ENCODE peak calls at places on chromosomes 11 and 22, in eight cellular contexts. M is fibroblast of pulmonary artery, O is HFF-Myc, C is nephron progenitor cell, L is MM.1S, V is PC-9, F is SK-N-SH, Z is pancreas. N is an unnamed sample.

GRCh38 chr22:46378499-46379300 is 43.2 kb downstream of the TRMU start:
- DNase-seq in C (no peak), L (no peak), M (no peak), F (no peak), Z (peak), O (no peak), V (no peak), N (no peak)

GRCh38 chr22:10778296-10778814 is 4749.6 kb upstream of the OR11H1 start:
- DNase-seq in Z (no peak), V (no peak), O (no peak), F (no peak), L (no peak), M (no peak), C (no peak), N (peak)

GRCh38 chr22:38034278-38034882 is 22.8 kb upstream of the PICK1 start:
- DNase-seq in O (peak), F (peak), M (peak), Z (no peak), L (no peak), C (no peak), V (peak), N (no peak)

GRCh38 chr22:22043296-22044078 is 60.9 kb upstream of the TOP3B start:
- DNase-seq in F (no peak), Z (no peak), C (no peak), M (no peak), L (no peak), V (no peak), O (no peak), N (peak)

GRCh38 chr22:38652858-38653257 is 3.3 kb downstream of the FAM227A start:
- DNase-seq in L (peak), F (no peak), C (no peak), M (no peak), O (no peak), Z (no peak), V (no peak), N (no peak)

GRCh38 chr11:73951797-73952196 is 971 bp downstream of the DNAJB13 start:
- DNase-seq in M (no peak), Z (no peak), F (no peak), O (no peak), V (peak), C (no peak), L (no peak), N (no peak)

GRCh38 chr22:11360632-11361031 is 4167.4 kb upstream of the OR11H1 start:
- DNase-seq in Z (peak), C (no peak), V (no peak), M (no peak), F (no peak), O (no peak), L (no peak), N (no peak)

GRCh38 chr11:118870396-118871343 is 13.0 kb upstream of the CXCR5 start:
- DNase-seq in Z (peak), L (peak), M (peak), C (peak), O (no peak), F (peak), V (peak), N (no peak)

GRCh38 chr11:117837791-117838190 is 13.2 kb upstream of the FXYD2 start:
- DNase-seq in C (no peak), L (no peak), Z (no peak), V (no peak), M (no peak), F (no peak), O (no peak), N (no peak)

GRCh38 chr11:110355011-110355744 is 58.8 kb upstream of the RDX start:
- DNase-seq in Z (no peak), O (no peak), C (peak), L (no peak), V (no peak), F (no peak), M (no peak), N (no peak)

GRCh38 chr11:77374611-77375031 is 73.1 kb upstream of the GDPD4 start:
- DNase-seq in Z (no peak), O (no peak), F (no peak), C (no peak), M (no peak), L (no peak), V (no peak), N (no peak)

GRCh38 chr22:21044931-21045584 is 688 bp upstream of the LRRC74B start:
- DNase-seq in V (no peak), M (peak), Z (no peak), C (peak), O (no peak), F (peak), L (no peak), N (no peak)

GRCh38 chr22:17172172-17172833 is 13.2 kb upstream of the HDHD5 start:
- DNase-seq in C (peak), L (no peak), Z (peak), F (peak), V (no peak), M (no peak), O (no peak), N (no peak)

GRCh38 chr11:3832816-3833215 is 7.9 kb downstream of the RHOG start:
- DNase-seq in F (no peak), O (no peak), V (no peak), C (no peak), M (no peak), Z (no peak), L (no peak), N (no peak)

GRCh38 chr11:27553186-27553585 is 46.6 kb upstream of the LIN7C start:
- DNase-seq in M (no peak), O (no peak), V (no peak), L (no peak), C (no peak), F (no peak), Z (no peak), N (no peak)

GRCh38 chr11:1825039-1825740 is 9.6 kb upstream of the SYT8 start:
- DNase-seq in Z (peak), M (peak), F (no peak), V (no peak), O (no peak), C (peak), L (peak), N (peak)

GRCh38 chr11:63680842-63681207 is 475 bp upstream of the RTN3 start:
- DNase-seq in C (no peak), M (no peak), L (no peak), V (peak), Z (no peak), F (peak), O (no peak), N (peak)

GRCh38 chr11:82003671-82004148 is 730.0 kb downstream of the FAM181B start:
- DNase-seq in M (no peak), V (peak), Z (no peak), L (no peak), C (no peak), O (no peak), F (no peak), N (no peak)

GRCh38 chr22:45554040-45554406 is 51.3 kb downstream of the FBLN1 start:
- DNase-seq in Z (no peak), F (peak), M (no peak), L (peak), C (no peak), O (no peak), V (no peak), N (no peak)

GRCh38 chr11:72813740-72814138 is 472 bp upstream of the ATG16L2 start:
- DNase-seq in Z (peak), F (peak), L (peak), M (peak), O (no peak), V (peak), C (no peak), N (peak)

GRCh38 chr11:114762437-114762836 is 84.1 kb downstream of the NXPE2 start:
- DNase-seq in O (peak), M (peak), V (no peak), F (peak), Z (peak), C (peak), L (no peak), N (peak)

GRCh38 chr11:16169946-16170345 is 186.4 kb downstream of the SOX6 start:
- DNase-seq in O (no peak), C (no peak), F (peak), M (no peak), V (no peak), Z (no peak), L (no peak), N (no peak)

GRCh38 chr22:28075260-28075981 is 156.4 kb upstream of the PITPNB start:
- DNase-seq in C (no peak), O (peak), F (no peak), M (peak), Z (no peak), L (no peak), V (no peak), N (no peak)

GRCh38 chr11:70769106-70769505 is 370.8 kb downstream of the CTTN start:
- DNase-seq in F (no peak), Z (no peak), M (no peak), O (no peak), V (peak), L (no peak), C (no peak), N (no peak)

GRCh38 chr11:111696556-111696955 is 69.6 kb downstream of the PPP2R1B start:
- DNase-seq in O (no peak), Z (no peak), F (no peak), M (peak), C (no peak), L (no peak), V (no peak), N (no peak)

GRCh38 chr22:21652547-21653545 is 10.7 kb downstream of the SDF2L1 start:
- DNase-seq in C (peak), F (no peak), Z (no peak), V (no peak), M (no peak), L (no peak), O (no peak), N (no peak)

GRCh38 chr22:29457730-29458129 is 19.3 kb downstream of the RFPL1 start:
- DNase-seq in L (peak), V (no peak), Z (no peak), C (peak), F (peak), O (peak), M (peak), N (peak)

GRCh38 chr22:43798492-43798891 is 13.6 kb downstream of the EFCAB6 start:
- DNase-seq in V (no peak), M (no peak), O (no peak), Z (no peak), F (no peak), L (no peak), C (no peak), N (peak)

GRCh38 chr11:963852-964251 is 38.2 kb downstream of the AP2A2 start:
- DNase-seq in O (no peak), M (no peak), L (no peak), C (no peak), F (no peak), V (no peak), Z (no peak), N (no peak)

GRCh38 chr11:93072236-93072635 is 102.8 kb downstream of the MTNR1B start:
- DNase-seq in O (no peak), L (no peak), V (no peak), C (no peak), Z (no peak), F (no peak), M (no peak), N (no peak)

GRCh38 chr11:64743591-64744543 is at the start of gene RASGRP2:
- DNase-seq in O (no peak), L (no peak), Z (peak), F (peak), C (peak), V (no peak), M (peak), N (peak)
- TF ChIP-seq CTCF in O (peak), L (peak), Z (no peak), F (peak), C (peak), V (peak), M (peak), N (peak)

DNA sequence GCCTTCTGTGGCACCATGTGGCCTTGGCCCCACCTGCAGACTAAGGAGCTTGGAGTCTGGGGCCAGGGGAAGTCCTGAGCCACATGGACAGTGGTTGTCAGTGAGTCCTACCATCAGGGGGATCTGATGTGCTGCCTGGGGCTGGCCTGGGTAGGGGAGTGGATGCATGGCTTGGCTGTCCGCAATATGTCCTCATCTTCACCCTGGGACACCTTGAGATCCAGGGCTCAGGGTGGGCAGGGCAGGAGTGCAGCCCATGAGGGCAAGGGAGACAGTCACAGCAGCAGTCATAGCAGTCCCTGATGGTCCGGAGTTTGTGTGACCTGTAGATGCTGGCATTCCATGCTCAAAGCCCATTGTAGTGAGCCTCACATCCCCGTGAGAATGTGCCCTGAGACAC is 256.8 kb upstream of the B3GAT1 start:
- DNase-seq in V (no peak), M (no peak), F (no peak), Z (no peak), L (no peak), C (no peak), O (no peak), N (no peak)
- TF ChIP-seq CTCF in V (no peak), M (no peak), F (no peak), Z (no peak), L (no peak), C (no peak), O (no peak), N (no peak)

GRCh38 chr22:19537941-19538488 is 13.8 kb upstream of the CLDN5 start:
- DNase-seq in O (no peak), M (no peak), C (no peak), F (no peak), V (no peak), L (no peak), Z (no peak), N (no peak)

GRCh38 chr22:19533049-19533626 is 8.9 kb upstream of the CLDN5 start:
- DNase-seq in C (no peak), L (no peak), Z (no peak), F (no peak), M (no peak), V (no peak), O (no peak), N (no peak)

GRCh38 chr22:19533857-19534256 is 9.6 kb upstream of the CLDN5 start:
- DNase-seq in C (no peak), F (no peak), Z (no peak), V (no peak), O (no peak), M (no peak), L (no peak), N (no peak)

GRCh38 chr22:19535001-19535400 is 10.8 kb upstream of the CLDN5 start:
- DNase-seq in F (no peak), Z (no peak), M (no peak), V (no peak), C (no peak), O (no peak), L (no peak), N (no peak)

GRCh38 chr22:19536564-19536963 is 12.4 kb upstream of the CLDN5 start:
- DNase-seq in V (no peak), Z (no peak), L (no peak), C (no peak), M (no peak), F (no peak), O (no peak), N (no peak)
- TF ChIP-seq CTCF in V (no peak), Z (no peak), L (no peak), C (no peak), M (no peak), F (no peak), O (no peak), N (no peak)

DNA sequence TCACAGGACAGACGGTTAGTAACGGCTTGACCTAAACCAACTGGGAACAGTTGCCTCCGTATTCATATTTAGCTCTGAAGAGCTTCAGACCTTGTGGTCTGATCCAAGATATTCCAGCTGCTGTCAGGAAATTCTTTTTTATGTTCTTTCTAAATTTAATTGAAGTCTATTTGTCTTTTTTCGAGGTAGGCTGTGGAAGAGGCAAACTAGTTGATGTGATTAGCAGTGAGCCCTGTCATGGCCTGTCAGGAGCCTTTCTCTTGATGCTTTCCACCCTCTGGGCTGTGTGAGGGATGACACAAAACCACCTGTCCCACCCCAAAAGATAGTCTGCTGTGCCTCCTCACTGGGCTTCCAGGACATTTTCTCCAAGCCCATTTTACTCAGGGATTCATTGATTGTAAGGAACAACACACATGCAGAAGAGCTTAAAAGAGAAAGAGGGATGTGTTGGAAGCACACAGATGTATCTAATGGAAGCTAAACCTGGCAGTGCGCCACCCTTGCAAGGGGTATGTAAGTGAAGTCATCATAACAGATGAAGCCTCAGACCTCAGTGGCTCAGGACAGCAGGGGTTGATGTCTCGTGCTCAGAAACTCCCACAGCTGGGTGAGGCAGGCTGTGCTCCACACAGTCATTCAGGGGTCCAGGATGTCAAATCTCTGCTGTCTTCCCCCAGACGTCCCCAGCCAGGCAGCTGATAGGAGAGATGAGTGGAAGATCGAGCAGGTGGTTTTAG is 170.0 kb downstream of the NCAM1 start:
- DNase-seq in Z (no peak), M (no peak), F (no peak), O (no peak), V (no peak), C (no peak), L (no peak), N (no peak)
- TF ChIP-seq CTCF in Z (no peak), M (no peak), F (no peak), O (no peak), V (no peak), C (no peak), L (no peak), N (no peak)

DNA sequence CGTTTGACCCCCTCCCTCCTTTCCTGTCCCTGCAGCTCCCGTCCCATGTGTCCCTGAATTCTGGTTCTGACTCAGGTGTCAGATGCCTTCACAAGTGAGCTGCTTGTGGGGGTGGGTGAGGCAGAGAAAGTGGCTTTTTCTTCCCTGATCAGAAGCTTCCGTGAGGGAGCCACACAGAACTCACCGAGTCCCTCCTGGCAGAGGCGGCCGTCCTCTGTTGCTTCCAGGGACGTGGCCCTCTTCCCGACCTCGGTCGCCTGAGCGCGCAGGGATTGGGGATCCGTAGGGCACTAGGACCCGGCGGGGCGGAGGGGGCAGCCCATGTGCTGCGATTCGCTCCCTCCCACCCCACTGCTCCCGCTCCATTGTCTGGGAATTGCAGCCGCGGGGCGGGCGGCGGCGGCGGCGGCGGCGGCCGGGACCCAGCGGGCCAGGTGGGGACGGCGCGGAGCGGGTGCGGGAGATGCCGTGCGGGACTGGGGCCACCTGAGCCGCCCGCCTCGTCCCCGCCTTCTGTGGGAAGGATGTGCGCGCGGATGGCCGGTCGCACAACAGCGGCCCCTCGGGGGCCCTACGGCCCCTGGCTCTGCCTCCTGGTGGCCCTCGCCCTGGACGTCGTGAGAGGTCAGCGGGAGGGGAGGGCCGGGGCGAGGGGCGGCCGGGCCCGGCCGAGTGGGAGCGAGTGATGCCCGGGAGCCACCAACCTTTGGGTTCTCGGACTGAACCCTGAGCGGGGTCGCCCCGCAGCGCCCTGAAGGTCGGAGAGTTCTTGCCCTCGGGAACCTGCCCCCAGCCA is at the start of gene TMEM132A:
- DNase-seq in Z (peak), V (peak), C (peak), F (peak), M (peak), L (no peak), O (peak), N (peak)
- TF ChIP-seq CTCF in Z (no peak), V (no peak), C (no peak), F (no peak), M (no peak), L (no peak), O (no peak), N (no peak)

GRCh38 chr11:86745571-86745970 is 54.8 kb upstream of the PRSS23 start:
- DNase-seq in C (no peak), F (no peak), V (no peak), Z (no peak), O (no peak), L (no peak), M (no peak), N (no peak)

GRCh38 chr11:86741489-86742435 is 58.6 kb upstream of the PRSS23 start:
- DNase-seq in F (no peak), C (no peak), V (peak), L (no peak), M (peak), O (no peak), Z (no peak), N (no peak)

GRCh38 chr11:86740628-86741488 is 59.5 kb upstream of the PRSS23 start:
- DNase-seq in L (no peak), O (peak), C (no peak), M (peak), Z (no peak), V (peak), F (no peak), N (no peak)

GRCh38 chr11:86742436-86742805 is 57.9 kb upstream of the PRSS23 start:
- DNase-seq in L (no peak), F (no peak), O (no peak), Z (no peak), V (no peak), C (no peak), M (no peak), N (no peak)

GRCh38 chr11:86743223-86744118 is 56.9 kb upstream of the PRSS23 start:
- DNase-seq in Z (no peak), C (no peak), V (peak), L (no peak), M (peak), O (peak), F (no peak), N (no peak)
- TF ChIP-seq CTCF in Z (no peak), C (no peak), V (no peak), L (no peak), M (no peak), O (no peak), F (no peak), N (no peak)

DNA sequence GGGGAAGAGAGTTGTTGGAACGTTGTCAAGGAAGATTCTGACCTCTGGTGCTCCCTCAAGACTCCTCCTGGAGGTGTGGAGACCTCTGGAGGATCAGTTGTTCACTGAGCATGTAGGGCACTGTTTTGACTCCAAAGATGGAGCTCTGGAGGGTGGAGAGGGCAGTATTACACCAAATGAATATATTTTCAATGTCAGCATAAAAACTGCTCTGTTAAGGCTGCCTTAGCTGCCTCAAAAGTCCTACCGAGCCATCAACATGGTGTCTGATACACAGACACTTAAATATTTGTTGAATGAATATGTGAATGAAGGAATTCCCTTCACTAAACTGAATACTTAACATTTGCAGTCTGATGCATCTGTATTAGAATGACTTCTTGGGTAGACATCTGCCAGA is 144.2 kb upstream of the SPON1 start:
- DNase-seq in M (no peak), F (no peak), V (no peak), C (no peak), O (no peak), Z (no peak), L (no peak), N (no peak)
- TF ChIP-seq CTCF in M (no peak), F (no peak), V (no peak), C (no peak), O (no peak), Z (no peak), L (no peak), N (no peak)

N was measured in GM13977.